ENCODE peak calls at places on chromosomes 12 and 14, in six cellular contexts. One of them, this sample, is unnamed.

GRCh38 chr14:64303471-64303917 is 9.3 kb upstream of the ESR2 start:
- DNase-seq in Daoy: peak
- DNase-seq in nephron progenitor cell: peak
- DNase-seq in activated CD4-positive, alpha-beta T cell treated with anti-CD3 and anti-CD28 coated beads for 48 hours: no peak
- DNase-seq in GM13976: peak
- DNase-seq in amniotic stem cell: peak
- DNase-seq in this sample: peak

GRCh38 chr12:109727039-109727723 is 13.6 kb downstream of the FAM222A start:
- DNase-seq in amniotic stem cell: no peak
- DNase-seq in nephron progenitor cell: no peak
- DNase-seq in Daoy: no peak
- DNase-seq in GM13976: no peak
- DNase-seq in activated CD4-positive, alpha-beta T cell treated with anti-CD3 and anti-CD28 coated beads for 48 hours: no peak
- DNase-seq in this sample: no peak

GRCh38 chr14:69716483-69717187 is 50.3 kb upstream of the SRSF5 start:
- DNase-seq in GM13976: no peak
- DNase-seq in Daoy: peak
- DNase-seq in nephron progenitor cell: no peak
- DNase-seq in amniotic stem cell: no peak
- DNase-seq in activated CD4-positive, alpha-beta T cell treated with anti-CD3 and anti-CD28 coated beads for 48 hours: peak
- DNase-seq in this sample: no peak

GRCh38 chr12:121769297-121769830 is 24.1 kb downstream of the RHOF start:
- DNase-seq in nephron progenitor cell: no peak
- DNase-seq in GM13976: no peak
- DNase-seq in Daoy: no peak
- DNase-seq in amniotic stem cell: no peak
- DNase-seq in activated CD4-positive, alpha-beta T cell treated with anti-CD3 and anti-CD28 coated beads for 48 hours: no peak
- DNase-seq in this sample: no peak

GRCh38 chr14:70788893-70789292 is 20.4 kb downstream of the MAP3K9 start:
- DNase-seq in amniotic stem cell: no peak
- DNase-seq in Daoy: no peak
- DNase-seq in nephron progenitor cell: no peak
- DNase-seq in GM13976: no peak
- DNase-seq in activated CD4-positive, alpha-beta T cell treated with anti-CD3 and anti-CD28 coated beads for 48 hours: no peak
- DNase-seq in this sample: no peak

GRCh38 chr12:111274820-111275219 is 94.1 kb downstream of the PHETA1 start:
- DNase-seq in nephron progenitor cell: no peak
- DNase-seq in activated CD4-positive, alpha-beta T cell treated with anti-CD3 and anti-CD28 coated beads for 48 hours: no peak
- DNase-seq in Daoy: peak
- DNase-seq in amniotic stem cell: no peak
- DNase-seq in GM13976: no peak
- DNase-seq in this sample: no peak

GRCh38 chr12:104930388-104931326 is 27.4 kb downstream of the SLC41A2 start:
- DNase-seq in amniotic stem cell: no peak
- DNase-seq in GM13976: peak
- DNase-seq in activated CD4-positive, alpha-beta T cell treated with anti-CD3 and anti-CD28 coated beads for 48 hours: peak
- DNase-seq in nephron progenitor cell: no peak
- DNase-seq in Daoy: peak
- DNase-seq in this sample: no peak

GRCh38 chr12:50961708-50962107 is 9.4 kb downstream of the HIGD1C start:
- DNase-seq in nephron progenitor cell: no peak
- DNase-seq in activated CD4-positive, alpha-beta T cell treated with anti-CD3 and anti-CD28 coated beads for 48 hours: no peak
- DNase-seq in amniotic stem cell: no peak
- DNase-seq in Daoy: no peak
- DNase-seq in GM13976: no peak
- DNase-seq in this sample: no peak

GRCh38 chr14:60093606-60094005 is 1.9 kb downstream of the PCNX4 start:
- DNase-seq in activated CD4-positive, alpha-beta T cell treated with anti-CD3 and anti-CD28 coated beads for 48 hours: no peak
- DNase-seq in nephron progenitor cell: no peak
- DNase-seq in GM13976: no peak
- DNase-seq in Daoy: no peak
- DNase-seq in amniotic stem cell: no peak
- DNase-seq in this sample: no peak

GRCh38 chr12:43285248-43285647 is 266.8 kb downstream of the ADAMTS20 start:
- DNase-seq in GM13976: no peak
- DNase-seq in activated CD4-positive, alpha-beta T cell treated with anti-CD3 and anti-CD28 coated beads for 48 hours: no peak
- DNase-seq in nephron progenitor cell: no peak
- DNase-seq in amniotic stem cell: peak
- DNase-seq in Daoy: peak
- DNase-seq in this sample: no peak

GRCh38 chr12:20523658-20524057 is 155.3 kb downstream of the PDE3A start:
- DNase-seq in Daoy: no peak
- DNase-seq in GM13976: no peak
- DNase-seq in amniotic stem cell: no peak
- DNase-seq in activated CD4-positive, alpha-beta T cell treated with anti-CD3 and anti-CD28 coated beads for 48 hours: no peak
- DNase-seq in nephron progenitor cell: no peak
- DNase-seq in this sample: no peak

GRCh38 chr12:106866426-106867080 is 89.2 kb upstream of the TMEM263 start:
- DNase-seq in activated CD4-positive, alpha-beta T cell treated with anti-CD3 and anti-CD28 coated beads for 48 hours: no peak
- DNase-seq in amniotic stem cell: no peak
- DNase-seq in nephron progenitor cell: no peak
- DNase-seq in GM13976: no peak
- DNase-seq in Daoy: no peak
- DNase-seq in this sample: no peak

GRCh38 chr12:123723011-123723410 is 10.9 kb downstream of the ATP6V0A2 start:
- DNase-seq in GM13976: no peak
- DNase-seq in amniotic stem cell: no peak
- DNase-seq in activated CD4-positive, alpha-beta T cell treated with anti-CD3 and anti-CD28 coated beads for 48 hours: no peak
- DNase-seq in nephron progenitor cell: no peak
- DNase-seq in Daoy: no peak
- DNase-seq in this sample: peak

GRCh38 chr12:442235-442884 is 17.4 kb upstream of the B4GALNT3 start:
- DNase-seq in GM13976: no peak
- DNase-seq in nephron progenitor cell: peak
- DNase-seq in activated CD4-positive, alpha-beta T cell treated with anti-CD3 and anti-CD28 coated beads for 48 hours: peak
- DNase-seq in amniotic stem cell: no peak
- DNase-seq in Daoy: peak
- DNase-seq in this sample: peak

GRCh38 chr14:63726499-63726898 is 1.4 kb downstream of the SGPP1 start:
- DNase-seq in activated CD4-positive, alpha-beta T cell treated with anti-CD3 and anti-CD28 coated beads for 48 hours: no peak
- DNase-seq in GM13976: no peak
- DNase-seq in Daoy: no peak
- DNase-seq in nephron progenitor cell: no peak
- DNase-seq in amniotic stem cell: no peak
- DNase-seq in this sample: peak

GRCh38 chr14:43539210-43539609 is 967.9 kb downstream of the FSCB start:
- DNase-seq in activated CD4-positive, alpha-beta T cell treated with anti-CD3 and anti-CD28 coated beads for 48 hours: no peak
- DNase-seq in GM13976: no peak
- DNase-seq in Daoy: peak
- DNase-seq in nephron progenitor cell: no peak
- DNase-seq in amniotic stem cell: no peak
- DNase-seq in this sample: peak

GRCh38 chr12:45122776-45123380 is 72.0 kb upstream of the DBX2 start:
- DNase-seq in Daoy: peak
- DNase-seq in GM13976: no peak
- DNase-seq in nephron progenitor cell: no peak
- DNase-seq in amniotic stem cell: no peak
- DNase-seq in activated CD4-positive, alpha-beta T cell treated with anti-CD3 and anti-CD28 coated beads for 48 hours: no peak
- DNase-seq in this sample: no peak

GRCh38 chr12:119176267-119177055 is 2.3 kb upstream of the HSPB8 start:
- DNase-seq in amniotic stem cell: no peak
- DNase-seq in Daoy: peak
- DNase-seq in nephron progenitor cell: peak
- DNase-seq in GM13976: no peak
- DNase-seq in activated CD4-positive, alpha-beta T cell treated with anti-CD3 and anti-CD28 coated beads for 48 hours: peak
- DNase-seq in this sample: peak

GRCh38 chr12:106767954-106768501 is 6.5 kb upstream of the RIC8B start:
- DNase-seq in Daoy: peak
- DNase-seq in amniotic stem cell: no peak
- DNase-seq in nephron progenitor cell: peak
- DNase-seq in activated CD4-positive, alpha-beta T cell treated with anti-CD3 and anti-CD28 coated beads for 48 hours: no peak
- DNase-seq in GM13976: no peak
- DNase-seq in this sample: no peak

GRCh38 chr12:82873951-82874350 is 187.2 kb downstream of the TMTC2 start:
- DNase-seq in activated CD4-positive, alpha-beta T cell treated with anti-CD3 and anti-CD28 coated beads for 48 hours: no peak
- DNase-seq in nephron progenitor cell: no peak
- DNase-seq in amniotic stem cell: no peak
- DNase-seq in Daoy: no peak
- DNase-seq in GM13976: no peak
- DNase-seq in this sample: no peak

GRCh38 chr12:85865905-85866304 is 8.2 kb upstream of the NTS start:
- DNase-seq in nephron progenitor cell: no peak
- DNase-seq in GM13976: no peak
- DNase-seq in Daoy: peak
- DNase-seq in activated CD4-positive, alpha-beta T cell treated with anti-CD3 and anti-CD28 coated beads for 48 hours: no peak
- DNase-seq in amniotic stem cell: no peak
- DNase-seq in this sample: no peak

GRCh38 chr14:98203421-98203820 is 1068.6 kb downstream of the BCL11B start:
- DNase-seq in GM13976: no peak
- DNase-seq in activated CD4-positive, alpha-beta T cell treated with anti-CD3 and anti-CD28 coated beads for 48 hours: no peak
- DNase-seq in Daoy: no peak
- DNase-seq in nephron progenitor cell: no peak
- DNase-seq in amniotic stem cell: no peak
- DNase-seq in this sample: no peak

This sample was measured in T47D.